ENCODE peak calls at places on chromosome 16, in four cellular contexts. U is K562, W is HepG2, Y is GM12878. K is an unnamed sample.

GRCh38 chr16:80573700-80574120 is 32.9 kb downstream of the DYNLRB2 start:
- DNase-seq in U (no peak), W (no peak), Y (no peak), K (no peak)

GRCh38 chr16:53952215-53953208 is 248.6 kb downstream of the FTO start:
- DNase-seq in U (no peak), W (no peak), Y (no peak), K (no peak)

GRCh38 chr16:8959921-8960787 is 3.6 kb downstream of the USP7 start:
- DNase-seq in U (no peak), W (peak; percentile 98), Y (no peak), K (no peak)

GRCh38 chr16:82344157-82344556 is 174.1 kb upstream of the MPHOSPH6 start:
- DNase-seq in U (no peak), W (peak; percentile 26), Y (no peak), K (peak; percentile 27)

GRCh38 chr16:1968146-1968953 is 1.7 kb downstream of the RNF151 start:
- DNase-seq in U (no peak), W (no peak), Y (no peak), K (no peak)

GRCh38 chr16:10870137-10870776 is 6.7 kb upstream of the CIITA start:
- DNase-seq in U (no peak), W (peak; percentile 64), Y (no peak), K (no peak)

GRCh38 chr16:57419506-57419905 is 14.9 kb downstream of the CCL17 start:
- DNase-seq in U (no peak), W (no peak), Y (no peak), K (no peak)

GRCh38 chr16:75280331-75280804 is 28.9 kb upstream of the BCAR1 start:
- DNase-seq in U (no peak), W (no peak), Y (no peak), K (no peak)

GRCh38 chr16:77234611-77235010 is 35.4 kb downstream of the SYCE1L start:
- DNase-seq in U (no peak), W (no peak), Y (no peak), K (peak; percentile 32)

GRCh38 chr16:14608111-14608566 is 21.9 kb downstream of the PARN start:
- DNase-seq in U (no peak), W (no peak), Y (no peak), K (no peak)

GRCh38 chr16:747978-748746 is 7.4 kb upstream of the CIAO3 start:
- DNase-seq in U (no peak), W (no peak), Y (no peak), K (no peak)

GRCh38 chr16:1413684-1414531 is 596 bp downstream of the UNKL start:
- DNase-seq in U (peak; percentile 79), W (no peak), Y (peak; percentile 8), K (peak; percentile 85)

GRCh38 chr16:12225816-12226480 is 249.4 kb downstream of the SNX29 start:
- DNase-seq in U (no peak), W (no peak), Y (no peak), K (no peak)

GRCh38 chr16:50093607-50094570 is 28.1 kb downstream of the HEATR3 start:
- DNase-seq in U (no peak), W (no peak), Y (no peak), K (no peak)

GRCh38 chr16:1631230-1631629 is 19.1 kb downstream of the CRAMP1 start:
- DNase-seq in U (no peak), W (no peak), Y (no peak), K (no peak)

DNA sequence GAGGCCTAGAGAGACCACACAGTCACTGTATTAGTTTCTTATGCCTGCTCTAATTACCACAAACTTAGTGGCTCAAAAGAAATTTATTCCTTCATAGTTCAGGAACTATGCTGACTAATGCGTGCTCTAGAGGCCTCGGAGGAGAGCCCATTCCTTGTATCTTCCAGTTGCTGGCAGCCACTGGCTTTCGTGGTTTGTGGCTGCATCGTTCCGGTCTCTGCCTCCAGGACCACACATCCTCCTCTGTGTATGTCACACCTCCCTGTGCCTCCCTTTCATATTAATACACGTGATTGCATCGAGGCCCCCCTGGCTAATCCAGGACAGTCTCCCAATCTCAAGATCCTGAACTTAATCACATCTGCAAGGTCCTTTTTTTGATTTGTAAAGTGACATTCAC is 16.9 kb upstream of the MYLK3 start:
- DNase-seq in U (no peak), W (no peak), Y (no peak), K (no peak)
- TF ChIP-seq CBFB in U (no peak), W (no peak), Y (no peak), K (no peak)

DNA sequence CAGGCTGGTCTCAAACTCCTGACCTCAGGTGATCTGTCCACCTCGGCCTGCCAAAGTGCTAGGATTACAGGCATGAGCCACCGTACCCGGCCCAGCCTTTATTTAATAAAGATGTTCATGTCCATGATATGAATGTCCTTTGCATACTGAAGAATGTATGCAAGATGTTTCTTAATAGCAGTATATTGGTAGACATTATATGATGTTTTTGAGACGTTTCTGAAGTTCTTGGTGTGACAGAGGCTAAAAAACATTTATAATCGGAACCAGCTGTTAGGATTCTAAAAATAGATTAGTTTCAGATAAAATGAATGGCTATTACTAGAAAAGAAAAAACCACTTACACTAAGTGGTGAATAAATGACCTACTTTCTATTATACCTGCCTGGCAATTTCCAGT is 11.8 kb downstream of the PDZD9 start:
- DNase-seq in U (no peak), W (no peak), Y (no peak), K (no peak)
- TF ChIP-seq CBFB in U (no peak), W (no peak), Y (no peak), K (no peak)

GRCh38 chr16:23903001-23903414 is 67.2 kb downstream of the PRKCB start:
- DNase-seq in U (peak; percentile 65), W (no peak), Y (no peak), K (no peak)
- TF ChIP-seq CBFB in U (no peak), W (no peak), Y (no peak), K (no peak)

DNA sequence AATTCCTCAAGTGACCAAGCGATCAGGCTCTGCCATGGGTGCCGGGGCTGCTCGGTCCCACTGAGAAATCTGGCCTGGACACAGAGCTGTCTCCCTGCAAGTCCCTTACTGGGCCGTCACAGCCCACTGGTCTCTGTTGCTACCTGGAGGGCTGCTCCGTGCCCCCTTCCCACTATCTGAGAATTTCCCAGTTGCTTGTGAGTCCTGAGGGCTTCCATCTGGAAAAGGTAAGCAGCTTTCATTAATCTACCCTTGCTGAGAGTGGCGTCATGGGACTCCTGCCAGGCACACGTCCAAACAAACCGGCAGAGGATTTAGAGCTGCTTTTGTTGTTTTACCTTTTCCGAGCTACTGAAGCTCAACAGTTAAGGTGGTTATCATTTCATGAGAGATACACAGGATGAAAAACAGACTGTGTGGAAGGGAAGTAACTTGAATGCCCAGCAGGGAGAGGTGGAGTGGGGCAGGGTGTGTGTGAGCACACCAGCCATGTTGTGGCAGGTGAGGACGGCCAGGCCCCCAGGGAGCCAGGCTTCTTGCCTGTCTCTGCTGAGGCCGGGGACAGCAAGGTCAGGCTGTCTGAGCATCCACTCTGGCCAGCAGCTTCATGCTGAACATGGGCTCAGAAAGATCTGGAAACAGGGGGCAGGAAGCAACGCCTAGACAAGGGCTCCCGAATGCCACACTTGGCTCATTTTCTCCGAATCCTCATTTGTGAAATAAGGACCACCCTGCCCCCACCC is 50.6 kb downstream of the GTF3C1 start:
- DNase-seq in U (no peak), W (no peak), Y (no peak), K (no peak)
- TF ChIP-seq CBFB in U (no peak), W (no peak), Y (no peak), K (no peak)

DNA sequence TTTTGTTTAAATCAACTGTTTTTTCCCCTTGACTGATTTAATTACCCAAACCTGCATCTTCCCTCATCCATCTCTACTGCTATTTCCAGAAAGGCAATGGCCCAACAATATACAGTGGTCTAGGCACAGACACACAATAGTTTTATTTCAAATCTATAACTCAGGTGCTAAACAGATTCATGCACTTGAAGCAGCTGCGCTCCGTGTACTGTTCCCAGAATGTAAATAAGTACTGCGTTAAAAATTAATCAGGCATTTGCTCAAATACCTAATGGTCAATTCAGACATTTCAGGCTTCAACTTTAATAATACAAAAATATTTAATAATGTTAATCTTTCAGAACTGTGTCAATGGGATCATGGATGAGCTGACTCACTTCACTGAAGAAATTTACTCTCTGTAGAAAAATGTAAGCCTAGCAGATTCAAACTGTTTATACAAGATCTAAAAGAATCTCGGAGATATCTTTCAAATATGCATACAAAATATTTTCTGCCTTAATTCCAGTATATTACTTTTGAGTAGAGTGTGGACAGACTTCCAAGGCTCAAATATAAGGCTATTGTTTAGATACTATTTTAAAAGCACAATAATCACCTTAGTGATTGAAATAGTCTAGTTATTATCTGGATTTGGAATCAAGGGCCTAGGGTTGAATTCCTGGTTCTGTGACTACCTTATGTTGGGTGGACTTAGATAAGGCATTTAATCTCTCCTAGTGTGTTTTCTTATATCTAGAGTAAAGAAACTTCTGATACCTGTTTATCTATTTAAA is 97.4 kb upstream of the PSMD7 start:
- DNase-seq in U (no peak), W (no peak), Y (no peak), K (no peak)
- TF ChIP-seq CBFB in U (no peak), W (no peak), Y (no peak), K (no peak)

GRCh38 chr16:3020247-3020603 is at the start of gene TNFRSF12A:
- DNase-seq in U (peak; percentile 94), W (peak; percentile 66), Y (no peak), K (peak; percentile 80)
- TF ChIP-seq CBFB in U (no peak), W (no peak), Y (no peak), K (no peak)

DNA sequence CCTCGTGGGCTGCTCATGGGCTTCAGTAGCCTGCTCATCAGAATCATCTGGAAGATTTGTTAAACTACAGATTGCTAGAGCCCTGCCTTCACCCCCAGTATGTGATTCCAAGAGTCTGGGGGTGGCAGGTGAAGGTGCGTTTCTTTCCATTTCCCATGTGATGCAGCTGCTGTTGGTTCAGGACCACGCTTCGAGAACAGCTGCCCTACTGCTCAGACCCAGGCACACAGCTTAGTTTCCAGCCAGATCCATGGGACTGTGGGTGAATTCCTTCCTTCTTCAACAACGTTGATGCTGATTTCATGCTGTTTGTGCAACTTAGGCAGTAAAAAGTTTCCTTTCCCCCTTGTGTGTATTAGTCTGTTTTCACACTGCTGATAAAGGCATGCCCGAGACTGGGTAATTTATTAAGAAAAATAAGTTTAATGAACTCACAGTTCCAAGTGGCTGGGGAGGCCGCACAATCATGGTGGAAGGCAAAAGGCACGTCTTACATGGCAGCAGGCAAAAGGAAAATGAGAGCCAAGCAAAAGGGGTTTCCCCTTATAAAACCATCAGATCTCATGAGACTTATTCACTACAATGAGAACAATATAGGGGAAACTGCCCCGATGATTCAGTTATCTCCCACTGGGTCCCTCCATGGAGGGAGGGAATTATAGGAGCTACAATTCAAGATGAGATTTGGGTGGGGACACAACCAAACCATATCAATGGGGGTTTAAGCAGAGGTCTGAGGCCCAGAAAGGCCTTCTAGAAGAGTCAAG is 159.2 kb downstream of the XYLT1 start:
- DNase-seq in U (no peak), W (no peak), Y (no peak), K (no peak)
- TF ChIP-seq CBFB in U (no peak), W (no peak), Y (no peak), K (no peak)

GRCh38 chr16:84933774-84934571 is 77.4 kb downstream of the ZDHHC7 start:
- DNase-seq in U (no peak), W (peak; percentile 55), Y (no peak), K (no peak)
- TF ChIP-seq CBFB in U (no peak), W (no peak), Y (no peak), K (no peak)

DNA sequence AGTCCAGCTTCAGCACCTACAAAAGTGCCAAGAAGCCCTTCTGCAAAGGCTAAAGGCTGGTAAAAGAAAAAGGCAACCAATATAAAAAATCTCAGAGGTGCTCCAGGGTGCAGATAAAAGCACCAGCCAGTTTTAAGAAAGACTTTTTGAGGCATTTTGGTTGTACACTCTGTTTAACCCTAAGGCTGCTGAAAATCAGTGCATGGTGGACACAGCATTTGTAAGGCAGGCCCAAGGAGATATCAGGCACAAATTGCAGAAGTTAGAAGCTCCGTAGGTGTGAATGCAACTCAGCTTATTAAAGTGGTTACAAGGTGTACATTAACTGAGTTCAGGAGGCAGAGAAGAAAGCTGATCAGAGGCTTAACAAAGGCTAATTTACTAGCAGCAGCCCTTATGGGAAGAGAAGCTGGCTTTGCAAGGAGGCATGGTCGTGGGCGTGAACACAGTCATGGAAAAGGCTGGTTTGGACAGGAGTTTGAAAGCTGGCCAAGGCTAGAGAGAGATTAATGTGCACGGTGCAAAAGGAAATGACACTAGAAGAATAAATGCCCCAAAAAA is 21.1 kb downstream of the ACSM1 start:
- DNase-seq in U (peak; percentile 20), W (no peak), Y (peak; percentile 3), K (no peak)
- TF ChIP-seq CBFB in U (no peak), W (no peak), Y (no peak), K (no peak)